ENCODE peak calls at places on chromosomes 5 and 9, in nine cellular contexts. R is mammary epithelial cell, C is PC-9, Y is neuronal stem cell, S is hepatocyte, U is H9, A is IMR-90, H is fibroblast of lung, O is HepG2. X is an unnamed sample. For H3K4me1, the result is how much of the 10 kb centered on the place peaks cover.

GRCh38 chr9:101514056-101514455 is 19.6 kb upstream of the RNF20 start:
- DNase-seq in R (peak), C (peak), Y (no peak), S (no peak), U (no peak), A (peak), H (no peak), O (no peak), X (no peak)

GRCh38 chr5:173331956-173332479 is 3.8 kb upstream of the STC2 start:
- DNase-seq in R (peak), C (peak), Y (peak), S (peak), U (peak), A (peak), H (peak), O (peak), X (peak)

GRCh38 chr9:79581794-79582193 is 10.0 kb downstream of the TLE4 start:
- DNase-seq in R (peak), C (no peak), Y (no peak), S (peak), U (no peak), A (peak), H (peak), O (peak), X (peak)

GRCh38 chr9:77712533-77713130 is 64.5 kb upstream of the GNA14 start:
- DNase-seq in R (peak), C (peak), Y (no peak), S (peak), U (no peak), A (peak), H (peak), O (peak), X (no peak)

GRCh38 chr5:132655821-132656773 is 1.9 kb upstream of the IL13 start:
- DNase-seq in R (no peak), C (no peak), Y (peak), S (peak), U (peak), A (no peak), H (peak), O (no peak), X (peak)

GRCh38 chr5:172733179-172733973 is 37.6 kb downstream of the DUSP1 start:
- DNase-seq in R (peak), C (peak), Y (no peak), S (peak), U (no peak), A (peak), H (peak), O (peak), X (peak)

GRCh38 chr5:168681556-168682183 is 102.5 kb upstream of the PANK3 start:
- DNase-seq in R (peak), C (no peak), Y (no peak), S (peak), U (peak), A (peak), H (peak), O (peak), X (peak)

GRCh38 chr5:109218767-109219166 is 191.0 kb downstream of the PJA2 start:
- DNase-seq in R (no peak), C (no peak), Y (no peak), S (no peak), U (no peak), A (no peak), H (no peak), O (no peak), X (no peak)

GRCh38 chr5:92662741-92663140 is 918.3 kb downstream of the NR2F1-AS1 start:
- DNase-seq in R (no peak), C (no peak), Y (no peak), S (no peak), U (no peak), A (no peak), H (peak), O (no peak), X (no peak)

GRCh38 chr5:93611900-93612898 is 29.2 kb downstream of the NR2F1 start:
- DNase-seq in R (peak), C (no peak), Y (no peak), S (no peak), U (peak), A (peak), H (peak), O (no peak), X (no peak)

GRCh38 chr9:129500166-129500862 is 120.6 kb downstream of the C9orf50 start:
- DNase-seq in R (no peak), C (no peak), Y (peak), S (peak), U (no peak), A (no peak), H (no peak), O (no peak), X (peak)

GRCh38 chr9:4548796-4549725 is 58.8 kb downstream of the SLC1A1 start:
- DNase-seq in R (no peak), C (no peak), Y (peak), S (peak), U (peak), A (no peak), H (no peak), O (peak), X (no peak)

GRCh38 chr5:777756-778161 is 6.8 kb downstream of the ZDHHC11B start:
- DNase-seq in R (no peak), C (no peak), Y (no peak), S (peak), U (peak), A (no peak), H (no peak), O (no peak), X (peak)

GRCh38 chr5:119808474-119808873 is 179.1 kb downstream of the FAM170A start:
- DNase-seq in R (no peak), C (no peak), Y (no peak), S (no peak), U (no peak), A (no peak), H (no peak), O (peak), X (no peak)

GRCh38 chr5:151570512-151571269 is 20.4 kb downstream of the FAT2 start:
- DNase-seq in R (peak), C (peak), Y (no peak), S (no peak), U (peak), A (no peak), H (no peak), O (no peak), X (no peak)

GRCh38 chr9:87543251-87543650 is 45.6 kb downstream of the DAPK1 start:
- DNase-seq in R (peak), C (no peak), Y (no peak), S (no peak), U (no peak), A (no peak), H (no peak), O (no peak), X (no peak)

GRCh38 chr9:96006961-96007360 is 131.5 kb downstream of the ERCC6L2 start:
- DNase-seq in R (no peak), C (no peak), Y (no peak), S (no peak), U (no peak), A (peak), H (peak), O (no peak), X (peak)

GRCh38 chr5:17056056-17056690 is 120.1 kb upstream of the MYO10 start:
- DNase-seq in R (no peak), C (peak), Y (no peak), S (no peak), U (peak), A (no peak), H (no peak), O (no peak), X (no peak)

GRCh38 chr9:25602366-25603044 is 75.7 kb downstream of the TUSC1 start:
- DNase-seq in R (no peak), C (peak), Y (no peak), S (peak), U (no peak), A (no peak), H (no peak), O (no peak), X (no peak)

GRCh38 chr9:110141118-110141797 is 66.7 kb downstream of the C9orf152 start:
- DNase-seq in R (peak), C (no peak), Y (no peak), S (no peak), U (no peak), A (peak), H (peak), O (no peak), X (peak)

GRCh38 chr9:30732060-30732459 is 1652.4 kb upstream of the ACO1 start:
- DNase-seq in R (no peak), C (no peak), Y (no peak), S (no peak), U (peak), A (no peak), H (no peak), O (peak), X (no peak)

GRCh38 chr5:117731445-117731844 is 1156.8 kb upstream of the SEMA6A start:
- DNase-seq in R (no peak), C (no peak), Y (no peak), S (peak), U (no peak), A (peak), H (peak), O (no peak), X (no peak)

GRCh38 chr9:91245432-91246313 is 116.0 kb downstream of the AUH start:
- DNase-seq in R (peak), C (no peak), Y (no peak), S (no peak), U (no peak), A (peak), H (peak), O (no peak), X (no peak)

GRCh38 chr5:171840066-171840465 is 54.4 kb downstream of the SMIM23 start:
- DNase-seq in R (no peak), C (no peak), Y (no peak), S (no peak), U (no peak), A (no peak), H (no peak), O (no peak), X (peak)

GRCh38 chr9:107274953-107275422 is 8.1 kb upstream of the RAD23B start:
- DNase-seq in R (peak), C (peak), Y (no peak), S (peak), U (no peak), A (peak), H (peak), O (peak), X (no peak)

GRCh38 chr9:71990466-71990865 is 69.9 kb downstream of the C9orf57 start:
- DNase-seq in R (no peak), C (no peak), Y (no peak), S (no peak), U (no peak), A (no peak), H (no peak), O (no peak), X (peak)

DNA sequence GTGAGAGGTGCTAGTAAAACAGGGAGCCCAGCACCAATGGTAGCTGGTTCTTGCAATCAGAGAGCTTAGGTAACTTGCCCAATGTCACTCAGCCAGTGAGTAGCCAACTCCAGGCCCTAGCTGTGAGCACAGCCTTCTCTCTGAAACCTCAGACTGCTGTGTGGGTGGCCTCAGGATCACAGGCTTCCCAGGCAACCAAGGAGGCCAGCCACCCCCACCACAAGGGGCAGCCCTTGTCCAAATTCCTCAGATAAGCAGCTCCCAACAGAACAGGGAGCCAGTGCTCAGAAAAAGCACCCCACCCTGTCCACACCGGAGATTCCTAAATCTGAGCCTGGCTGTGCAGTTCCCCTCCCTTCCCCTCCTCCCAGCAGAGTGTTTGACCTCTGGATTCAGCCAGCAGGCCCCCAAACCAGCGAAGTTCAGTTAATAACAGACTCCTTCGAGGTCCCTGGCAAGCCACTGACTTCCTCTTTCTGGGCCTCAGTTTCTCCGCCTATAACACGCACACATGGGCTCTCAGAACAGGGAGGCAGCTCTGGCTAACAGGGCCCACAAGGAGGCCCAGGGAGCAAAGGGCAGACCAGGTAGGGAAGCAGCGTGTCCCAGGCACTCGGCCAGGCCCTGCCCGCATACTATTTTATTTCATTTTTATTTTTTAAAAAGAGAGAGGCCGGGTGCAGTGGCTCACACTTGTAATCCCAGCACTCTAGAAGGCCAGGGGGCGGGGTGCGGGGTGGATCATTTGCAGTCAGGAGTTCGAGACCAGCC is 2.7 kb downstream of the EEIG1 start:
- DNase-seq in R (peak), C (peak), Y (no peak), S (no peak), U (no peak), A (peak), H (peak), O (no peak), X (peak)
- H2AFZ ChIP-seq in R (peak), C (no peak), Y (no peak), S (no peak), U (no peak), A (peak), H (no peak), O (no peak), X (no peak)

GRCh38 chr5:176538985-176539384 is 1.8 kb upstream of the RNF44 start:
- DNase-seq in R (no peak), C (no peak), Y (no peak), S (no peak), U (no peak), A (no peak), H (no peak), O (no peak), X (no peak)

GRCh38 chr5:176538505-176538806 is 1.3 kb upstream of the RNF44 start:
- DNase-seq in R (no peak), C (no peak), Y (no peak), S (peak), U (no peak), A (no peak), H (no peak), O (no peak), X (no peak)

GRCh38 chr5:176536902-176537607 is at the start of gene RNF44:
- DNase-seq in R (peak), C (peak), Y (peak), S (peak), U (peak), A (peak), H (peak), O (peak), X (peak)

GRCh38 chr5:176536132-176536901 is 885 bp downstream of the RNF44 start:
- DNase-seq in R (peak), C (peak), Y (peak), S (peak), U (peak), A (peak), H (peak), O (peak), X (peak)

DNA sequence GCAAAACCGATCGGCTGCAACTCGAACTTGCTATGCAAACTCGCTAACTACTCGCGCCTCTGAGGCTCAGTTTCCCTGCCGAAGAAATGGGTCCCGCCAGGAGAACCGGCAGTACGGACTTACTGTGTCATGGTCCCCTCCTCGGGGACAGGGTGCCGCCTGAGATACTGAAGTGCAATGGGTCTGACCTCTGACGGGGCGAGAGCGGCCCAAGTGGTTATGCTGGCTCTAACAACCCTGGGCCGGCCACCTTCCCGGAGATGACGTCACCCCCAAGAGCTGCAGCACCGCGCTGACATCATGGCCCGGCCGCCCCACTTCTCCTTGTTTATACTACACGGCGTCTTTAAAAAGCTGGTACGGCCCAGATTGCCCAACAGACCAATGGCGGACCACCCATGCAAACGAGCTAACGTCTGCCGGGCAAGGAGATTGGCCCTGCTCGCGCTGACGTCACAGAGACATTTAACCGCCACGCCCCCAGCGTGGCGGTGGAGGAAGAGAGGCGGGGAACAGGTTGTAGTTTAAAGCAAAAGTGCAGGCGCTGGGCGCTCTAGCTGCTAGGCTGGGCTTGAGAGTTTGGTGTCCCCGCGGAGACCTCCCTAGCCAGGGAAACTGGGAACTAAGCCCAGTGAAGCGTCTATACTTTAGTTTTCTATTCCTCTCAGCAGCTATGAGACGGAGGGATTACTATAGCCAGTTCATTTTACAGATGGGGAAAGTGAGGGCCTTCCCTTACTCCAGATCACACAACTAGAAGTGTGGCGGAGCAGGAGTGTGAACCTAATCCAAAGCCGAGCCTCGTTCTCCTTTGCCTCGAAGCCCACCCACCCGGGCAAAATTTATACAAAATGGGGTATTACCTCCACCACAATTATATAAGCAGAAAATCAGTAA is 654 bp upstream of the RNF44 start:
- DNase-seq in R (peak), C (peak), Y (peak), S (peak), U (peak), A (peak), H (peak), O (peak), X (peak)
- H3K4me1 ChIP-seq in R (half or more), C (under half), Y (under half), S (under half), U (under half), A (under half), H (under half), O (half or more), X (under half)

GRCh38 chr5:150177721-150178120 is 11.1 kb downstream of the CDX1 start:
- DNase-seq in R (no peak), C (no peak), Y (no peak), S (no peak), U (no peak), A (no peak), H (no peak), O (no peak), X (no peak)

GRCh38 chr5:150176745-150177485 is 10.3 kb downstream of the CDX1 start:
- DNase-seq in R (no peak), C (no peak), Y (no peak), S (no peak), U (no peak), A (peak), H (peak), O (no peak), X (no peak)

GRCh38 chr5:150174285-150174684 is 7.7 kb downstream of the CDX1 start:
- DNase-seq in R (no peak), C (no peak), Y (no peak), S (no peak), U (no peak), A (no peak), H (no peak), O (no peak), X (no peak)

GRCh38 chr5:150175076-150175475 is 8.5 kb downstream of the CDX1 start:
- DNase-seq in R (peak), C (no peak), Y (no peak), S (no peak), U (no peak), A (no peak), H (no peak), O (no peak), X (no peak)

DNA sequence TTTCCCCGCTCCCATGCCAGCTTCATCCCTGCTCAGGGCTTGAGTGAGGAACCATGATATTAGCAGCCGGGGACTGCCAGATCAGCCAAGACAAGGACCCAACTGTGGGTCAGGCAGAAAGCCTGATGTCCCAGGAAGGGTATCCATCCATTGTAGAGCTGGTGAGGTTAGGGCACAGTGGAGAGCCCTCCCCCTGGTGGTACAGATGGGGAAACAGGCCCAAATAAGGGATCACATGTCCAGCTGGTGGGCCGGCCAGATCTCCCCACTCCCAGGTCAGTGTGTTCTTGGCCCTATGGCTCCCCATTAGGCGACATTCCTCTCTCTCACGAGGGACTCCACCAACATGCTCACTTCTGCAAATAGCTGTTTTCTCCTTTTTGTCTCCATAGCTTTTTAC is 9.0 kb downstream of the CDX1 start:
- DNase-seq in R (no peak), C (no peak), Y (no peak), S (no peak), U (peak), A (peak), H (no peak), O (peak), X (peak)
- H2AFZ ChIP-seq in R (no peak), C (no peak), Y (peak), S (no peak), U (no peak), A (no peak), H (no peak), O (no peak), X (no peak)

DNA sequence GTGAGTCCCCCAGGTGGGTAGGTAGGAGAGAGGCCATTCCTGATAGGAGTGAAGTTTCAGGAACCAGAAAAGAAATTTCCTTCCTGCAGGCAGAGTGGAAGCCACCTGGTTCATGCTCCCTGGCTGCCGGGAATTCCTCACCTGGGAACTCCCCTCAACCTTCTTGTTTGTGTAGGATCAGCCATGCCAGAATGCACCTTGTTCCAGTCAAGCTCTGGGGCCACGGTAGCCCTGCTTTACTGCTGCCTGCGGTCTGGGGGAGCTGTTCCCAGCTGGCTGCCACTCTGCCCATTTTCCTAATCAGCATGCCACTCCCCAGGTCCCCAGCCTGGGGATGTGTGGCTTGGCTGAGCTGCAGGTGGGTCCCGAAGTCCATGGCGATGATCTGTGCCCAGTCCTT is 18.7 kb upstream of the B4GALT1 start:
- DNase-seq in R (no peak), C (no peak), Y (no peak), S (peak), U (no peak), A (no peak), H (no peak), O (no peak), X (no peak)
- H3K4me1 ChIP-seq in R (under half), C (under half), Y (under half), S (under half), U (under half), A (under half), H (under half), O (under half), X (under half)

GRCh38 chr5:111697881-111698757 is 58.9 kb downstream of the NREP start:
- DNase-seq in R (no peak), C (no peak), Y (no peak), S (peak), U (peak), A (peak), H (peak), O (no peak), X (peak)
- H2AFZ ChIP-seq in R (no peak), C (no peak), Y (no peak), S (no peak), U (no peak), A (no peak), H (no peak), O (no peak), X (no peak)

GRCh38 chr5:80195837-80196400 is 59.9 kb downstream of the SERINC5 start:
- DNase-seq in R (no peak), C (no peak), Y (no peak), S (no peak), U (no peak), A (no peak), H (no peak), O (no peak), X (no peak)

GRCh38 chr5:80193421-80193820 is 62.4 kb downstream of the SERINC5 start:
- DNase-seq in R (no peak), C (no peak), Y (no peak), S (no peak), U (no peak), A (no peak), H (no peak), O (no peak), X (no peak)

GRCh38 chr5:80191991-80192398 is 63.9 kb downstream of the SERINC5 start:
- DNase-seq in R (no peak), C (no peak), Y (no peak), S (no peak), U (peak), A (no peak), H (no peak), O (no peak), X (no peak)

GRCh38 chr5:80192507-80193241 is 63.2 kb downstream of the SERINC5 start:
- DNase-seq in R (no peak), C (no peak), Y (no peak), S (no peak), U (no peak), A (peak), H (no peak), O (peak), X (no peak)

GRCh38 chr5:80194470-80194869 is 61.4 kb downstream of the SERINC5 start:
- DNase-seq in R (no peak), C (no peak), Y (no peak), S (no peak), U (no peak), A (peak), H (no peak), O (no peak), X (no peak)
- H3K4me1 ChIP-seq in R (under half), C (under half), Y (under half), S (under half), U (under half), A (under half), H (under half), O (under half), X (under half)